ENCODE peak calls at places on chromosomes 2 and 18, in seven cellular contexts. One of them, this sample, is unnamed. For H3K9me3, the result is how much of the 10 kb centered on the place peaks cover.

GRCh38 chr2:11891591-11891990 is 145.2 kb downstream of the LPIN1 start:
- DNase-seq in K562: no peak
- DNase-seq in HCT116: no peak
- DNase-seq in H1: no peak
- DNase-seq in GM12878: no peak
- DNase-seq in HepG2: no peak
- DNase-seq in SK-N-SH: no peak
- DNase-seq in this sample: no peak

GRCh38 chr2:182890305-182890704 is 23.9 kb upstream of the FRZB start:
- DNase-seq in SK-N-SH: no peak
- DNase-seq in K562: no peak
- DNase-seq in GM12878: no peak
- DNase-seq in H1: no peak
- DNase-seq in HepG2: no peak
- DNase-seq in HCT116: no peak
- DNase-seq in this sample: no peak

GRCh38 chr2:230885467-230886130 is 20.9 kb downstream of the ITM2C start:
- DNase-seq in SK-N-SH: peak
- DNase-seq in GM12878: no peak
- DNase-seq in H1: peak
- DNase-seq in HepG2: no peak
- DNase-seq in HCT116: no peak
- DNase-seq in K562: no peak
- DNase-seq in this sample: no peak

GRCh38 chr18:77271720-77272481 is 22.3 kb downstream of the GALR1 start:
- DNase-seq in HepG2: no peak
- DNase-seq in H1: no peak
- DNase-seq in GM12878: no peak
- DNase-seq in SK-N-SH: no peak
- DNase-seq in HCT116: no peak
- DNase-seq in K562: no peak
- DNase-seq in this sample: no peak

GRCh38 chr18:76764296-76764901 is 58.0 kb upstream of the ZNF236 start:
- DNase-seq in GM12878: no peak
- DNase-seq in HepG2: no peak
- DNase-seq in K562: no peak
- DNase-seq in H1: no peak
- DNase-seq in SK-N-SH: no peak
- DNase-seq in HCT116: no peak
- DNase-seq in this sample: no peak

GRCh38 chr18:29041976-29042375 is 865.0 kb upstream of the CDH2 start:
- DNase-seq in GM12878: no peak
- DNase-seq in H1: no peak
- DNase-seq in K562: no peak
- DNase-seq in HepG2: no peak
- DNase-seq in SK-N-SH: no peak
- DNase-seq in HCT116: no peak
- DNase-seq in this sample: no peak

GRCh38 chr18:5521000-5521399 is 22.8 kb downstream of the EPB41L3 start:
- DNase-seq in H1: no peak
- DNase-seq in HepG2: no peak
- DNase-seq in K562: no peak
- DNase-seq in HCT116: no peak
- DNase-seq in SK-N-SH: no peak
- DNase-seq in GM12878: no peak
- DNase-seq in this sample: no peak

GRCh38 chr2:111122631-111123421 is 2.1 kb downstream of the BCL2L11 start:
- DNase-seq in H1: peak
- DNase-seq in GM12878: no peak
- DNase-seq in SK-N-SH: peak
- DNase-seq in HepG2: peak
- DNase-seq in K562: no peak
- DNase-seq in HCT116: no peak
- DNase-seq in this sample: no peak

GRCh38 chr2:195622966-195623365 is 34.1 kb upstream of the SLC39A10 start:
- DNase-seq in GM12878: no peak
- DNase-seq in H1: no peak
- DNase-seq in HCT116: no peak
- DNase-seq in K562: no peak
- DNase-seq in SK-N-SH: no peak
- DNase-seq in HepG2: peak
- DNase-seq in this sample: no peak

GRCh38 chr2:45168731-45169338 is 159.6 kb upstream of the SIX2 start:
- DNase-seq in SK-N-SH: peak
- DNase-seq in K562: no peak
- DNase-seq in HCT116: no peak
- DNase-seq in H1: peak
- DNase-seq in GM12878: no peak
- DNase-seq in HepG2: no peak
- DNase-seq in this sample: no peak

GRCh38 chr2:186696337-186696736 is 2.5 kb downstream of the FAM171B start:
- DNase-seq in K562: no peak
- DNase-seq in HCT116: no peak
- DNase-seq in H1: no peak
- DNase-seq in GM12878: no peak
- DNase-seq in SK-N-SH: no peak
- DNase-seq in HepG2: no peak
- DNase-seq in this sample: no peak

GRCh38 chr2:58308435-58308834 is 67.3 kb upstream of the FANCL start:
- DNase-seq in HCT116: no peak
- DNase-seq in HepG2: no peak
- DNase-seq in SK-N-SH: no peak
- DNase-seq in K562: no peak
- DNase-seq in H1: no peak
- DNase-seq in GM12878: no peak
- DNase-seq in this sample: no peak

DNA sequence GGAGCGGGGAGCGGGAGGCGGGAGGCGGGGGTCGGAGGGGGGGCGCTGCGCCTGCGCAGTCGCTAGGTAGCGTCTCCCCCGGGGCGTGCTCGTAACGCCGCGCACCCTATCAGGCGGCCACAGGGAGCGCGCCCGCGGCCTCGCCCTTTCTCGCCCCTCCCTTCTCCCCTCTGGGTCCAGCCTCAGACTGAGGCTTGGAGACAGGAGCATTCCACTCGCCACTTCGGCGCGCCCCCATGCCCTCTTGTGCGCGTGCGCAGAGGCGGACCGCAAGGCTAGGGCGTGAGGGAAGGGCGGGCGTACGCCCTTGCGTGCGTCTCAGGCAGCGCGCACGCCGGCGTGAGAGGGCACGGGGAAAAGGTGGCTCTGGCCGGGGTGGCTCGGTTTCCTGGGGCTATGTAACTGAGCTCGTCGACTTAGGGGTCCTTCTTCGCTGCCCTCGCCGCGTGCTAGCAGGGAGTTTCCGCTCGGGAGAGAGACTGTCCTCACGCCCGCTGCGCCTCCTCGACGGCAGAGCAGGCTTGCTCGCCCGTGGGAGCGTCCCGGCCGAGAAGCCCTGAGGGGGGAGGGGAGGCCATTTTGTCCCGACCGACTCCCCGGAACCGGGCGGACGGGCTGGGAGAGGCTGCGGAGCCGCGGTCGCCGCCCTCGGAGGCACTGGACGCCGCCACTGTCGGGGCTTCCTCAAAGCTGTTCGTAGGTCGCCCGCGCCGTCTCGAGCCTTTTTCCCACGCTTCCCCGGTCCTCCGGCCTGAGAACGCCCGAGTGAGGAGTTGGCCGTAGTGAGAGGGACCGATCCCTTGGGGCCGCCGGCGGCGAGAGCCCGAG is at the start of gene RAB10:
- DNase-seq in HepG2: peak
- DNase-seq in HCT116: peak
- DNase-seq in GM12878: peak
- DNase-seq in H1: peak
- DNase-seq in SK-N-SH: peak
- DNase-seq in K562: peak
- DNase-seq in this sample: peak
- TF ChIP-seq CTCF in HepG2: peak
- TF ChIP-seq CTCF in HCT116: no peak
- TF ChIP-seq CTCF in GM12878: no peak
- TF ChIP-seq CTCF in H1: no peak
- TF ChIP-seq CTCF in SK-N-SH: no peak
- TF ChIP-seq CTCF in K562: no peak
- TF ChIP-seq CTCF in this sample: no peak

GRCh38 chr2:68452168-68452890 is 14.8 kb downstream of the FBXO48 start:
- DNase-seq in GM12878: no peak
- DNase-seq in HepG2: no peak
- DNase-seq in SK-N-SH: no peak
- DNase-seq in H1: no peak
- DNase-seq in K562: no peak
- DNase-seq in HCT116: no peak
- DNase-seq in this sample: no peak
- TF ChIP-seq SIN3A in GM12878: no peak
- TF ChIP-seq SIN3A in HepG2: no peak
- TF ChIP-seq SIN3A in SK-N-SH: no peak
- TF ChIP-seq SIN3A in H1: no peak
- TF ChIP-seq SIN3A in K562: no peak
- TF ChIP-seq SIN3A in HCT116: no peak
- TF ChIP-seq SIN3A in this sample: no peak

GRCh38 chr2:86175866-86176265 is 19.4 kb downstream of the IMMT start:
- DNase-seq in GM12878: no peak
- DNase-seq in HepG2: no peak
- DNase-seq in HCT116: no peak
- DNase-seq in SK-N-SH: no peak
- DNase-seq in H1: no peak
- DNase-seq in K562: no peak
- DNase-seq in this sample: no peak
- H3K9me3 ChIP-seq in GM12878: under half
- H3K9me3 ChIP-seq in HepG2: under half
- H3K9me3 ChIP-seq in HCT116: under half
- H3K9me3 ChIP-seq in SK-N-SH: under half
- H3K9me3 ChIP-seq in H1: under half
- H3K9me3 ChIP-seq in K562: under half
- H3K9me3 ChIP-seq in this sample: under half

GRCh38 chr2:217924346-217924901 is 78.4 kb downstream of the TNS1 start:
- DNase-seq in HepG2: no peak
- DNase-seq in H1: no peak
- DNase-seq in HCT116: no peak
- DNase-seq in SK-N-SH: no peak
- DNase-seq in K562: no peak
- DNase-seq in GM12878: no peak
- DNase-seq in this sample: no peak

GRCh38 chr2:217923007-217923686 is 79.6 kb downstream of the TNS1 start:
- DNase-seq in H1: no peak
- DNase-seq in SK-N-SH: no peak
- DNase-seq in HepG2: no peak
- DNase-seq in K562: no peak
- DNase-seq in HCT116: no peak
- DNase-seq in GM12878: no peak
- DNase-seq in this sample: no peak

GRCh38 chr2:217919781-217920351 is 82.9 kb downstream of the TNS1 start:
- DNase-seq in K562: no peak
- DNase-seq in SK-N-SH: no peak
- DNase-seq in HCT116: no peak
- DNase-seq in H1: no peak
- DNase-seq in HepG2: no peak
- DNase-seq in GM12878: no peak
- DNase-seq in this sample: no peak

GRCh38 chr2:217920879-217921603 is 81.8 kb downstream of the TNS1 start:
- DNase-seq in GM12878: no peak
- DNase-seq in HepG2: no peak
- DNase-seq in H1: no peak
- DNase-seq in HCT116: no peak
- DNase-seq in K562: no peak
- DNase-seq in SK-N-SH: peak
- DNase-seq in this sample: no peak

DNA sequence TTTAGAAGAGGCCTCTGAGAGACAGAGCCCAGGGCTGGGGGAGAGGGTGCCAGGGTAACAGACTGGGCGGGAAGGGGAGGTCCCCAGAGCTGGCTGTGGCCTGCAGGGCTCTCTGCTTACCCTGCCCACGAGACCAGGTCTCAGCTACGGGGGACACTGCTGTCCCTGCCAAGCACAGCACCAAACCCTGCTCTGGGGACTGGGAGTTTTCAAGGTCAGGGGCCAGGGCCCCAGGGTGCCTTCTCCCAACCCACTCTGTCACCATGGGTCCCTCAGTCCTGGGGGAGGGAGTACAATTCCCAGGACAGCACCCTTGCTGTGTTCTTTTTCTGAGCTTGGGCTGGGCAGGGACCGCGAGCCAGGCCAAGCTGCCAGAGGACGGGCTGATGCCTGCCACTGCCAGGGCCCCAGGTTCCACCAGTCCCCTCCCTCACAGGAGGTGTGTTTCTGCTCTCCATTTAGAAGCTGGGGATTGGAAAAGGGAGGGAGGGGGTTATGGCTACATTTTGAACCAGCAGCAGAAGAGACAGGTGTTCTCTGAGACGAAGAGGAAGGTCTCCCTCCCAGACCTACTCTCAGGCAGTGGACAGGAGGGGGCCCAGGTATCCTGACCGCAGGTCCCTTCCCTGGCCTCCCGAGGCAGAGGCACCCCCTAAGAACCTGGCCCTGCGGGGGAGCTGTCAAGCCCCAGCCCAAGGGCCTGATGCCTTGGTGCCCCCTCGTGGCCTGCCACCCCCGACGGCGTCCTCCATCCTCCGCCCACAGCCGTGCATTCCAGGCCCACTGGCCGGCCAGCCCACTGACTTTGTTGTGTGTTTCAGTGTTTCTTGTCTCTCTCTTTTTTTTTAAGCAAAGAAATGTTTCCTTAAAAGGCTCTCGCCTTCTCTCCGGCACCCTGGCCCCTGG is 80.4 kb downstream of the TNS1 start:
- DNase-seq in GM12878: no peak
- DNase-seq in SK-N-SH: peak
- DNase-seq in HepG2: no peak
- DNase-seq in HCT116: no peak
- DNase-seq in K562: peak
- DNase-seq in H1: no peak
- DNase-seq in this sample: no peak
- TF ChIP-seq CTCF in GM12878: no peak
- TF ChIP-seq CTCF in SK-N-SH: peak
- TF ChIP-seq CTCF in HepG2: peak
- TF ChIP-seq CTCF in HCT116: no peak
- TF ChIP-seq CTCF in K562: no peak
- TF ChIP-seq CTCF in H1: peak
- TF ChIP-seq CTCF in this sample: no peak

GRCh38 chr2:240567137-240567871 is 980 bp upstream of the RNPEPL1 start:
- DNase-seq in HCT116: no peak
- DNase-seq in SK-N-SH: peak
- DNase-seq in H1: peak
- DNase-seq in GM12878: no peak
- DNase-seq in K562: no peak
- DNase-seq in HepG2: no peak
- DNase-seq in this sample: no peak
- TF ChIP-seq SIN3A in HCT116: no peak
- TF ChIP-seq SIN3A in SK-N-SH: no peak
- TF ChIP-seq SIN3A in H1: no peak
- TF ChIP-seq SIN3A in GM12878: no peak
- TF ChIP-seq SIN3A in K562: no peak
- TF ChIP-seq SIN3A in HepG2: no peak
- TF ChIP-seq SIN3A in this sample: no peak

DNA sequence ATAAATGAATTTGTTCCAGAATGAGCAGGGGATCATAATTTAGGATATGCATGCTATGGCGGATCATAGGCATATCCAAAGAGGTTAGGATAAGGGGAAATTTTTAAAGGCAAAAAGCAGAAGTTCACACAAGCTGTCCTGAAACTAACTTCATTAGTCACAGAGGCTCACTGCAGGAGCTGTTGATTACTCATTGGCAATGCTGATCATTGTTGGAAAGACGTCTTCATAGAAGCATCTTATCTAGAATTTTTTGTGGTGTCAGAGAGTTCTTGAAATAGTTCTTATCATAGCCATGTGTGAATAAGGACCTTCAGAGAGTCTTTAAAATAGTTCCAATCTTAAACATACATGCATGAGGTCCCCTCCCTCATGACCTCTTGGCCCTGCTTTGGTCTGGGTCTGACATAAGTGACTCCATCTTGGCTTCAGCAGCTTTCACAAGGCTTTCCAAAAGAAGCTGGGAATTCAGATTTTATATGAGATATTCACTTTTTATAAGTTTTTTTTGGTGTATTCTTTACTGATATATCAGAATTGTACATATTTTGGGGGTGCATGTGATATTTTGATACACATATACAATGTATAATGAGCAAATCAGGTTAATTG is 7.5 kb upstream of the CCDC195 start:
- DNase-seq in SK-N-SH: no peak
- DNase-seq in HCT116: no peak
- DNase-seq in GM12878: no peak
- DNase-seq in H1: no peak
- DNase-seq in HepG2: no peak
- DNase-seq in K562: no peak
- DNase-seq in this sample: no peak
- H3K9me3 ChIP-seq in SK-N-SH: under half
- H3K9me3 ChIP-seq in HCT116: under half
- H3K9me3 ChIP-seq in GM12878: under half
- H3K9me3 ChIP-seq in H1: under half
- H3K9me3 ChIP-seq in HepG2: under half
- H3K9me3 ChIP-seq in K562: under half
- H3K9me3 ChIP-seq in this sample: under half

This sample was measured in Panc1.